ENCODE peak calls at places on chromosomes 13 and 19, in eight cellular contexts. W is right atrium auricular region, O is OCI-LY7, Q is Peyer's patch, B is upper lobe of right lung, L is HepG2, P is WERI-Rb-1, U is fibroblast of lung. I is an unnamed sample.

GRCh38 chr19:6424190-6424938 is at the start of gene KHSRP:
- DNase-seq in P (no peak), W (no peak), U (no peak), L (no peak), B (peak; percentile 77), O (peak; percentile 51), Q (no peak), I (no peak)

GRCh38 chr19:21610341-21610740 is 104.9 kb downstream of the ZNF429 start:
- DNase-seq in L (no peak), O (no peak), W (no peak), Q (no peak), U (no peak), P (no peak), B (no peak), I (no peak)

GRCh38 chr13:33119886-33120543 is 103.8 kb downstream of the KL start:
- DNase-seq in Q (no peak), W (no peak), P (no peak), B (no peak), O (no peak), U (no peak), L (no peak), I (no peak)

GRCh38 chr19:52170863-52171320 is 529 bp downstream of the ZNF836 start:
- DNase-seq in L (no peak), O (no peak), W (no peak), P (peak; percentile 7), B (peak; percentile 69), Q (no peak), U (no peak), I (no peak)

GRCh38 chr19:18895828-18896341 is at the start of gene CERS1:
- DNase-seq in P (peak; percentile 33), Q (no peak), U (no peak), O (no peak), W (no peak), L (no peak), B (no peak), I (no peak)

GRCh38 chr19:1860133-1860775 is 3.1 kb downstream of the KLF16 start:
- DNase-seq in U (peak; percentile 79), O (peak; percentile 62), L (peak; percentile 92), W (no peak), B (no peak), Q (peak; percentile 86), P (peak; percentile 67), I (no peak)

GRCh38 chr19:47176627-47177090 is 46.0 kb downstream of the SAE1 start:
- DNase-seq in Q (no peak), W (no peak), U (peak; percentile 83), B (no peak), P (no peak), O (no peak), L (no peak), I (no peak)

GRCh38 chr13:29591310-29591709 is 4.2 kb downstream of the SLC7A1 start:
- DNase-seq in O (no peak), U (peak; percentile 54), P (no peak), W (no peak), B (no peak), Q (no peak), L (no peak), I (no peak)

GRCh38 chr13:99756281-99756680 is 215.3 kb downstream of the ZIC5 start:
- DNase-seq in U (no peak), W (no peak), O (no peak), B (no peak), L (peak; percentile 10), Q (no peak), P (no peak), I (no peak)

GRCh38 chr13:37443538-37443937 is 155.0 kb downstream of the POSTN start:
- DNase-seq in Q (no peak), B (no peak), W (no peak), L (no peak), O (no peak), P (no peak), U (peak; percentile 75), I (no peak)

GRCh38 chr13:94416454-94417080 is 62.9 kb downstream of the DCT start:
- DNase-seq in U (peak; percentile 30), L (peak; percentile 67), B (no peak), W (no peak), Q (no peak), O (peak; percentile 17), P (peak; percentile 92), I (no peak)

GRCh38 chr19:23482829-23483228 is 87.6 kb upstream of the ZNF91 start:
- DNase-seq in P (peak; percentile 29), U (no peak), O (no peak), L (no peak), Q (no peak), B (no peak), W (no peak), I (no peak)

GRCh38 chr13:90455861-90456260 is 891.6 kb upstream of the MIR17HG start:
- DNase-seq in Q (no peak), U (peak; percentile 3), O (no peak), W (no peak), B (no peak), L (no peak), P (no peak), I (no peak)
- TF ChIP-seq CTCF in Q (no peak), U (no peak), O (no peak), W (no peak), B (no peak), L (no peak), P (no peak), I (peak; percentile 34)

GRCh38 chr19:41795031-41795461 is 1.3 kb upstream of the CEACAM3 start:
- DNase-seq in B (no peak), L (peak; percentile 29), U (peak; percentile 27), W (no peak), O (peak; percentile 73), P (peak; percentile 69), Q (peak; percentile 84), I (no peak)
- TF ChIP-seq CTCF in B (peak; percentile 79), L (peak; percentile 60), U (peak; percentile 73), W (peak; percentile 81), O (peak; percentile 94), P (peak; percentile 67), Q (peak; percentile 72), I (peak; percentile 83)

GRCh38 chr19:13072206-13072898 is 30.3 kb downstream of the LYL1 start:
- DNase-seq in O (no peak), L (no peak), P (no peak), U (no peak), W (no peak), Q (no peak), B (no peak), I (no peak)
- TF ChIP-seq CTCF in O (peak; percentile 21), L (no peak), P (no peak), U (no peak), W (no peak), Q (no peak), B (no peak), I (no peak)

GRCh38 chr13:107866007-107866665 is 349.2 kb downstream of the LIG4 start:
- DNase-seq in Q (no peak), P (peak; percentile 62), B (peak; percentile 67), W (no peak), U (no peak), L (no peak), O (no peak), I (peak; percentile 79)

GRCh38 chr13:107865643-107866006 is 349.7 kb downstream of the LIG4 start:
- DNase-seq in O (no peak), W (no peak), B (no peak), P (no peak), U (peak; percentile 35), Q (no peak), L (no peak), I (no peak)

GRCh38 chr13:107870400-107870799 is 344.9 kb downstream of the LIG4 start:
- DNase-seq in O (no peak), P (no peak), L (no peak), U (no peak), W (no peak), B (no peak), Q (no peak), I (no peak)

GRCh38 chr13:107866666-107867623 is 348.4 kb downstream of the LIG4 start:
- DNase-seq in P (peak; percentile 67), Q (no peak), W (no peak), L (no peak), U (peak; percentile 60), O (no peak), B (peak; percentile 66), I (peak; percentile 77)

DNA sequence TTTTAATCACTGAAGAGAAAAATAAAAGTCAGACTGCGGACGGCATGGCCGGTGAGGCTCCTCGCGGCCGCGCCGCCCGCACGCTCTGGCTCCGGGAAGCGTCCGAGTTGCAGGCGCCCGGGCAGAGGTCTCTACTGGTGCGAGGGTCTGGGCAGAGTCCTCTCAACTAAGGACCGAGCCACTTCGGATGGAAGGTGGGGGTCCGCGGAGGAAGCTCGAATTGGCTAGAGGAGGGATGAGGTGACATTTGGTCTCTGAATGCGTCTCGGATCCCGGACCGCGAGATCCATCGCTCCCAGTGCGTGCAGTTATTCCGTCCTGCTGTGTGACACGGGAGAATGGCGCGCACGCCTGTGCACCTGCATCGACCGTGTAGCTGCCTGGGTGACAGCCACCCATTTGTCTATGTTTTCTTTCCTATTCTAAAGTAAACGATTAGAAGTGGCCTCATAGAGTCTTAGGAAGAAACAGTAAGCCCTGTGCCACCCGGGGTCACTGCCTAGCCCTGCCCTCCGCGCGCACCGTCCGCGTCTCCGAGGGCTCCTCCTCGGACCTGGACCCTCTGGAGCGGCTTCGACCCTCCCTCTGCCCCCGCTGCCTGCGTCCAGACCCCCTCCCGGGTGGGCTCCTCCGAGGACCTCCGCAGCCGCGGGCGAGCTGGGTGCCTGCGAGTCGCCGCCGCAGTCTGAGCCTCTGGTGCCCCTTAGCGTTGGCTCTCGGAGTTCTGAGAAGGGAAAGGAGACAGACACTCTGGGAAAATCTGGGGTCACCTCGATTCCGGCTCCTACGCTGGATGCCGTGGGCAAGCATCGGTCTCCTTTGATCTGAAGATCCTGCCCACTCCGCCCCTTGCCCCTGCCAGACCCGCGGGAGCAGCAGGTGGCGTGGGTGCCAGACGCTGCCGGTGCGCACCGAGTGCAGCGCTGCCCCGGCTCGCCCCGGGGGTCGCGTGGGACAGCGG is 347.4 kb downstream of the LIG4 start:
- DNase-seq in W (no peak), Q (no peak), L (no peak), P (peak; percentile 85), O (no peak), U (peak; percentile 58), B (peak; percentile 74), I (peak; percentile 87)
- TF ChIP-seq CTCF in W (peak; percentile 25), Q (no peak), L (peak; percentile 40), P (peak; percentile 94), O (no peak), U (peak; percentile 34), B (peak; percentile 33), I (peak; percentile 76)